ENCODE peak calls at places on chromosomes 6 and 20, in six cellular contexts. D, F, J, E, P and H are unnamed samples.

GRCh38 chr6:113873043-113873667 is 16.0 kb downstream of the MARCKS start:
- DNase-seq in D (peak), F (peak), J (no peak), E (peak), P (no peak), H (no peak)

GRCh38 chr6:44117397-44118128 is 9.7 kb downstream of the MRPL14 start:
- DNase-seq in D (no peak), F (peak), J (no peak), E (no peak), P (no peak), H (no peak)

GRCh38 chr20:46128310-46129151 is 10.4 kb downstream of the CD40 start:
- DNase-seq in D (peak), F (peak), J (no peak), E (peak), P (no peak), H (peak)

GRCh38 chr6:7725849-7726415 is at the start of gene BMP6:
- DNase-seq in D (peak), F (peak), J (peak), E (peak), P (peak), H (peak)

GRCh38 chr6:79277109-79277508 is 42.6 kb upstream of the HMGN3 start:
- DNase-seq in D (no peak), F (no peak), J (no peak), E (no peak), P (peak), H (no peak)

GRCh38 chr6:132253211-132253610 is 148.1 kb downstream of the MOXD1 start:
- DNase-seq in D (no peak), F (no peak), J (no peak), E (no peak), P (no peak), H (no peak)

GRCh38 chr6:10320291-10320690 is 94.6 kb downstream of the TFAP2A start:
- DNase-seq in D (no peak), F (no peak), J (no peak), E (no peak), P (no peak), H (no peak)

GRCh38 chr6:109922851-109923250 is 55.3 kb upstream of the GPR6 start:
- DNase-seq in D (no peak), F (no peak), J (no peak), E (no peak), P (peak), H (no peak)

GRCh38 chr20:12098411-12098810 is 180.7 kb downstream of the BTBD3 start:
- DNase-seq in D (peak), F (no peak), J (no peak), E (no peak), P (no peak), H (no peak)

GRCh38 chr20:38885357-38885756 is 40.9 kb upstream of the FAM83D start:
- DNase-seq in D (no peak), F (no peak), J (no peak), E (no peak), P (no peak), H (no peak)

GRCh38 chr6:78910611-78911134 is 43.3 kb downstream of the IRAK1BP1 start:
- DNase-seq in D (peak), F (peak), J (no peak), E (peak), P (peak), H (no peak)

GRCh38 chr6:33671381-33672072 is 40.0 kb downstream of the UQCC2 start:
- DNase-seq in D (no peak), F (no peak), J (no peak), E (peak), P (no peak), H (no peak)

GRCh38 chr6:31586596-31586995 is 519 bp downstream of the LST1 start:
- DNase-seq in D (no peak), F (no peak), J (peak), E (peak), P (no peak), H (no peak)

GRCh38 chr6:31585531-31585930 is 546 bp upstream of the LST1 start:
- DNase-seq in D (no peak), F (no peak), J (peak), E (no peak), P (no peak), H (peak)

GRCh38 chr6:31588871-31589650 is 3.0 kb downstream of the LST1 start:
- DNase-seq in D (no peak), F (no peak), J (no peak), E (no peak), P (no peak), H (peak)

GRCh38 chr6:31587791-31588777 is 2.0 kb downstream of the LST1 start:
- DNase-seq in D (no peak), F (no peak), J (no peak), E (no peak), P (no peak), H (no peak)

DNA sequence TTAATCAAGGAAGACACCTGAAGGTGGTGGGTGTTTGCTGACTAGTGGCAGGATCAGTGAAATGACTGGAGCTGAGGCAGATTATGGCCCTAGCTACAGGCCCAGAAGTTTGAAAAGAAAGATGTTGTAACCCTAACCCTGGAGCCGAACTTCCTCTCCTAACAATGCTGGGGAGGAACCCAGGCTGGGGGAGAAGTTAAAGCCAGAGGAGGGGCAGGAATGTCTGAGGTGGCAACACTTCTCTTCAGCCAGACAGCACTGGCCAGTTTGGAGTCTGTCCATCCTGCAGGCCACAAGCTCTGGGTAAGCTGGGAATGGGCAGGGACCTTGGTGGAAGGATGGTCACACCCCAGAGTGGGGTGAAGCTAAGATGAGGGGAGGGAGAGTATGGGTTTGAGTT is at the start of gene LST1:
- DNase-seq in D (no peak), F (no peak), J (no peak), E (no peak), P (no peak), H (no peak)
- H3K4me3 ChIP-seq in D (no peak), F (no peak), J (peak), E (no peak), P (no peak), H (no peak)

DNA sequence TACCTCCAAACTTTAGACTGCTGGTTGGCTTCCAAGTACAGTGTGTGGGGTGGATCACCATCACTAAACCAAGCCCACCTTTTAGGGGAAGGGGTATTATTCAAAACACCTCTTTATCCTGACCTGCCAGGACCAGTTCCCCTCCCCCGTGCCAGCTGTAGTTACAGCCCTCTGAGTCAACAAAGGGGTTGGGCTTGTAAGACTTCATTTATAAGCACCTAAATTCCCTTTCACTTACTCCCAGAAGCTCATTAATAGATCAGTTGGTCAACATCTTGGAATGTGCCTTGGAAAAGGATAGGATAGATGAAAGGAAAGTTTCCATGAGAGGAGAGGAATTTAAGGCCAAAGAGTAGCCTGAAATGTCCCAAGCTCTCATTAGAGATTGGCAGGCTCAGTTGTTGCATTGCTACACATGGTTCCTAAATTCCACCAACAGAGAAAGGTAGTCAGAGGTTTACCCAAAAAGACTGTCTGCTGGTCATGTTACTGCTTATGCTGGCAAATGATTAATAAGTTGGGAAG is 59.2 kb downstream of the TNFAIP3 start:
- DNase-seq in D (peak), F (peak), J (no peak), E (no peak), P (peak), H (no peak)
- H3K4me3 ChIP-seq in D (no peak), F (no peak), J (no peak), E (no peak), P (no peak), H (no peak)

DNA sequence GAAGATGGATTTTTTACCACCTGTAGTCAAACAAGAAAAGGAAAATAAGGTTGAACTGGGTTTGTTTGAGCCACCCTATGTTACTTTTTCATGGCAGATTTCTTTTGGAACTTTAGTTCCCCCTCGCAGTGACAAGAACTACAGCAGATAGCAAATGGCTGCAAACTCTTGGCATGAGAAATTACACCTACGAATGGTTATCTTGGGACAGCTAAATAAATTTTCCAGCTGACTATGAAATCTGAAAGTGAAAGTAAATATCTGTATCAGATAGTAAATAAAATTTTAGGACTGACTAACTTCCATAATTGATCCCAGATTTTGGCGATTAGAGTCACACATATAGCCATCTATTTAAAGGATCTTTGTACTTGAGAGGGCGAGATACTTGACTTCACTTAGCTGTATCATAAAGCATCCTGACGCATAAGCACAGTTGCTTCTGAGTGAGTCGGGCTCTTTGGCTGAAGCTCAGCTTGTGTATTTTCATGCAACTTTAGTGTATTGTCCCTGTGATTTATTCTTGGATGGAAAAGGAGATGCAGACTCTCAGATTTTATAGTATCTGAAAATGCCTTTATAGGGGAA is 125.3 kb upstream of the B3GAT2 start:
- DNase-seq in D (no peak), F (no peak), J (no peak), E (no peak), P (peak), H (no peak)
- H3K4me3 ChIP-seq in D (no peak), F (no peak), J (no peak), E (peak), P (peak), H (no peak)

DNA sequence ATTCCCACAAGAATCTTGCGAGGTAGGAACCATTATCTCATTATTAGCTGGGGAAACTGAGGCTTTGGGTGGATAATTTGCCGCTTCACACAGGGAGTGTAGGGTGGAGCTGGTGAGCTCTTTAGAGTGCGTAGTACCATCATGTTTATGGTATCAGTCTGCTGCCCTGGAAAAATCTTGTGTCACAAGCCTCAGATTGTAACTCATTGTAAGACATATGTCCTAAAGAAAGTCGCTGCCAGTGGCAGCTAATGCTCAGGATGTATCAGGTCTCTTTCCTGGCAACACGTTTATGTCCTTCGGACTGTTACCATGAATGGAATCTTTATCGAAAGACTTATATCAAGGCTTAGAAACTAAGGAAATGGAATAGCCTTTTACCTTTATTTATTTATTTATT is 1.9 kb downstream of the ZFAND3 start:
- DNase-seq in D (no peak), F (no peak), J (no peak), E (no peak), P (no peak), H (no peak)
- H3K4me3 ChIP-seq in D (no peak), F (no peak), J (peak), E (no peak), P (peak), H (no peak)

GRCh38 chr6:3850451-3851203 is 1.5 kb downstream of the FAM50B start:
- DNase-seq in D (no peak), F (no peak), J (peak), E (peak), P (no peak), H (no peak)
- H3K4me3 ChIP-seq in D (no peak), F (no peak), J (no peak), E (no peak), P (no peak), H (no peak)

DNA sequence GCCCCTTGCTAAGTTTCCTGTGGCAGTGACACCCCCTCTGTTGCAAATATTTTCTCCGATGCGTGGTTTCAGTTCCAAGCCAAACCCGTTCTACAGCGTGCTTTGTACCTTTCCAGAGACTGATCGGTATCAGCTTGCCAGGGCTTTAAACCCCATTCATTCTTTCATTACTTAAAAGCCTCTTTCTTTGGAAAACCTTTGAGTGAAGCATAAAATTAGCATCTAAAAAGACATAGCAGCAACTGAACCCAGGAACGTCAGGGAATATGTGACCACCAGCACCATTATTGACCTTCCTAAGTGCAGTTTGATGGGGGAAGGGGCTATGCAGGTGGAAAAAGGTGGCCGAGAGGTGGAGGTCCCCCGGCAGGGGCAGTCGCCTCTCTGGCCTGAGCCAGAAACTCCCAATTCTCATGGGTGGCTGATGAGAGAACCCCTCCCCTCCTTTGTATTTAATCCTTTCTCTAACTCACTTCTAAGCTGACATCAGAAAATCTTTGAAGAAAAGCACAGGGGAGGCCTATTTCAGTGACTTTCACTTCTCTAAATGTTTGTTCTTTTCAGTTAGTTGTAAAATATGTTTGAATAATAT is 89.4 kb downstream of the RSPH3 start:
- DNase-seq in D (no peak), F (peak), J (no peak), E (no peak), P (no peak), H (no peak)
- H3K4me3 ChIP-seq in D (no peak), F (no peak), J (peak), E (no peak), P (no peak), H (no peak)